ENCODE peak calls at places on chromosomes 6 and 20, in nine cellular contexts. F is activated CD8-positive, alpha-beta T cell treated with anti-CD3 and anti-CD28 coated beads for 36 hours; Q is uterus; L is activated CD4-positive, CD25-positive, alpha-beta regulatory T cell; E is fibroblast of pulmonary artery; G is NCI-H524; H is choroid plexus epithelial cell; I is NCI-H69; W is effector memory CD4-positive, alpha-beta T cell. B is an unnamed sample.

GRCh38 chr6:41746068-41746467 is 1.1 kb downstream of the PGC start:
- DNase-seq in F (no peak), Q (no peak), L (no peak), E (no peak), G (no peak), H (no peak), I (no peak), W (no peak), B (no peak)

GRCh38 chr6:142943746-142944125 is 1.2 kb downstream of the HIVEP2 start:
- DNase-seq in F (peak), Q (peak), L (no peak), E (peak), G (no peak), H (peak), I (no peak), W (no peak), B (no peak)

GRCh38 chr20:53995949-53996348 is 74.4 kb downstream of the BCAS1 start:
- DNase-seq in F (no peak), Q (no peak), L (no peak), E (no peak), G (no peak), H (no peak), I (no peak), W (no peak), B (no peak)

GRCh38 chr6:25478973-25479372 is 173.0 kb upstream of the SCGN start:
- DNase-seq in F (no peak), Q (no peak), L (no peak), E (no peak), G (no peak), H (no peak), I (peak), W (no peak), B (no peak)

GRCh38 chr20:20237093-20237959 is 130.6 kb upstream of the INSM1 start:
- DNase-seq in F (peak), Q (no peak), L (no peak), E (peak), G (peak), H (peak), I (peak), W (no peak), B (no peak)

GRCh38 chr6:17012421-17013225 is 89.2 kb upstream of the STMND1 start:
- DNase-seq in F (no peak), Q (peak), L (no peak), E (peak), G (no peak), H (peak), I (peak), W (no peak), B (peak)

GRCh38 chr6:72588155-72588554 is 33.7 kb upstream of the KCNQ5 start:
- DNase-seq in F (no peak), Q (no peak), L (no peak), E (no peak), G (no peak), H (no peak), I (no peak), W (no peak), B (no peak)

GRCh38 chr6:25249133-25249532 is 30.0 kb upstream of the CARMIL1 start:
- DNase-seq in F (no peak), Q (no peak), L (no peak), E (no peak), G (no peak), H (no peak), I (no peak), W (no peak), B (no peak)

GRCh38 chr6:1363729-1364572 is 25.4 kb upstream of the FOXF2 start:
- DNase-seq in F (no peak), Q (no peak), L (no peak), E (no peak), G (no peak), H (peak), I (no peak), W (no peak), B (no peak)

GRCh38 chr6:99485395-99485773 is 29.8 kb downstream of the USP45 start:
- DNase-seq in F (no peak), Q (no peak), L (no peak), E (no peak), G (no peak), H (no peak), I (no peak), W (no peak), B (no peak)

GRCh38 chr6:28208180-28208659 is 16.9 kb upstream of the ZSCAN9 start:
- DNase-seq in F (no peak), Q (no peak), L (no peak), E (no peak), G (no peak), H (no peak), I (peak), W (no peak), B (no peak)

GRCh38 chr20:63694596-63695418 is 1.6 kb upstream of the TNFRSF6B start:
- DNase-seq in F (no peak), Q (peak), L (no peak), E (no peak), G (no peak), H (no peak), I (no peak), W (no peak), B (no peak)

GRCh38 chr6:1612902-1613301 is 3.2 kb downstream of the FOXC1 start:
- DNase-seq in F (no peak), Q (no peak), L (no peak), E (peak), G (no peak), H (no peak), I (peak), W (no peak), B (no peak)

GRCh38 chr20:57596998-57597939 is 23.0 kb downstream of the ZBP1 start:
- DNase-seq in F (peak), Q (peak), L (peak), E (peak), G (no peak), H (peak), I (peak), W (peak), B (no peak)

GRCh38 chr6:56356431-56356830 is 109.1 kb upstream of the COL21A1 start:
- DNase-seq in F (no peak), Q (no peak), L (no peak), E (peak), G (no peak), H (peak), I (peak), W (no peak), B (no peak)

GRCh38 chr6:136401749-136402148 is 112.1 kb upstream of the BCLAF1 start:
- DNase-seq in F (no peak), Q (no peak), L (no peak), E (no peak), G (no peak), H (peak), I (no peak), W (no peak), B (peak)

B was measured in kidney epithelial cell.